ENCODE peak calls at places on chromosomes 7 and 10, in six cellular contexts. One of them, this sample, is unnamed.

GRCh38 chr7:93890464-93891068 is at the start of gene TFPI2:
- DNase-seq in ureter: peak
- DNase-seq in SK-MEL-5: no peak
- DNase-seq in mucosa of gallbladder: peak
- DNase-seq in T-helper 9 cell: no peak
- DNase-seq in HFF-Myc: no peak
- DNase-seq in this sample: no peak

GRCh38 chr7:103856929-103857328 is 132.5 kb downstream of the RELN start:
- DNase-seq in T-helper 9 cell: no peak
- DNase-seq in HFF-Myc: no peak
- DNase-seq in mucosa of gallbladder: no peak
- DNase-seq in ureter: no peak
- DNase-seq in SK-MEL-5: no peak
- DNase-seq in this sample: peak

GRCh38 chr7:156651472-156651871 is 10.9 kb downstream of the RNF32 start:
- DNase-seq in mucosa of gallbladder: no peak
- DNase-seq in SK-MEL-5: no peak
- DNase-seq in T-helper 9 cell: no peak
- DNase-seq in ureter: no peak
- DNase-seq in HFF-Myc: no peak
- DNase-seq in this sample: no peak

GRCh38 chr10:102941401-102941800 is 23.3 kb downstream of the CNNM2 start:
- DNase-seq in T-helper 9 cell: no peak
- DNase-seq in mucosa of gallbladder: no peak
- DNase-seq in HFF-Myc: no peak
- DNase-seq in ureter: no peak
- DNase-seq in SK-MEL-5: no peak
- DNase-seq in this sample: no peak

GRCh38 chr10:22252286-22252800 is 34.5 kb upstream of the EBLN1 start:
- DNase-seq in ureter: peak
- DNase-seq in T-helper 9 cell: peak
- DNase-seq in mucosa of gallbladder: peak
- DNase-seq in HFF-Myc: no peak
- DNase-seq in SK-MEL-5: no peak
- DNase-seq in this sample: no peak

GRCh38 chr10:43037942-43038782 is 38.7 kb upstream of the RET start:
- DNase-seq in ureter: peak
- DNase-seq in HFF-Myc: no peak
- DNase-seq in SK-MEL-5: no peak
- DNase-seq in mucosa of gallbladder: no peak
- DNase-seq in T-helper 9 cell: no peak
- DNase-seq in this sample: no peak

GRCh38 chr7:132755538-132756481 is 179.5 kb upstream of the PLXNA4 start:
- DNase-seq in SK-MEL-5: peak
- DNase-seq in T-helper 9 cell: no peak
- DNase-seq in mucosa of gallbladder: no peak
- DNase-seq in ureter: no peak
- DNase-seq in HFF-Myc: no peak
- DNase-seq in this sample: no peak

GRCh38 chr7:158449266-158449665 is 138.4 kb downstream of the PTPRN2 start:
- DNase-seq in SK-MEL-5: no peak
- DNase-seq in T-helper 9 cell: no peak
- DNase-seq in mucosa of gallbladder: no peak
- DNase-seq in HFF-Myc: no peak
- DNase-seq in ureter: no peak
- DNase-seq in this sample: no peak

GRCh38 chr10:101512741-101513140 is 75.3 kb downstream of the POLL start:
- DNase-seq in T-helper 9 cell: no peak
- DNase-seq in mucosa of gallbladder: no peak
- DNase-seq in SK-MEL-5: no peak
- DNase-seq in ureter: no peak
- DNase-seq in HFF-Myc: peak
- DNase-seq in this sample: no peak

GRCh38 chr10:120131183-120131582 is 238.7 kb downstream of the SEC23IP start:
- DNase-seq in mucosa of gallbladder: peak
- DNase-seq in ureter: no peak
- DNase-seq in HFF-Myc: peak
- DNase-seq in T-helper 9 cell: no peak
- DNase-seq in SK-MEL-5: no peak
- DNase-seq in this sample: peak

GRCh38 chr7:101507791-101508252 is 121.3 kb downstream of the MYL10 start:
- DNase-seq in HFF-Myc: no peak
- DNase-seq in SK-MEL-5: peak
- DNase-seq in mucosa of gallbladder: no peak
- DNase-seq in T-helper 9 cell: no peak
- DNase-seq in ureter: no peak
- DNase-seq in this sample: peak

GRCh38 chr7:50962962-50963374 is 180.3 kb upstream of the GRB10 start:
- DNase-seq in T-helper 9 cell: no peak
- DNase-seq in SK-MEL-5: peak
- DNase-seq in HFF-Myc: peak
- DNase-seq in mucosa of gallbladder: peak
- DNase-seq in ureter: peak
- DNase-seq in this sample: peak

GRCh38 chr10:102639527-102639926 is 4.8 kb upstream of the TRIM8 start:
- DNase-seq in mucosa of gallbladder: no peak
- DNase-seq in HFF-Myc: no peak
- DNase-seq in SK-MEL-5: no peak
- DNase-seq in T-helper 9 cell: no peak
- DNase-seq in ureter: no peak
- DNase-seq in this sample: peak